ENCODE peak calls at places on chromosome 16, in nine cellular contexts. W is body of pancreas, J is right atrium auricular region, B is colonic mucosa, C is fibroblast of lung, P is NT2/D1, A is breast epithelium, S is ascending aorta, X is H1. M is an unnamed sample. For H3K36me3 and H3K9me3, the result is how much of the 10 kb centered on the place peaks cover.

GRCh38 chr16:1152123-1152638 is 725 bp upstream of the CACNA1H start:
- DNase-seq in A (no peak), J (no peak), S (no peak), W (no peak), C (no peak), P (no peak), B (no peak), X (peak), M (no peak)

GRCh38 chr16:31298958-31299357 is 39.2 kb downstream of the ITGAM start:
- DNase-seq in C (no peak), P (no peak), X (no peak), A (no peak), S (no peak), W (no peak), B (no peak), J (no peak), M (no peak)

GRCh38 chr16:87963400-87963799 is 12.2 kb downstream of the BANP start:
- DNase-seq in J (no peak), A (no peak), X (no peak), C (peak), P (no peak), S (no peak), B (no peak), W (no peak), M (no peak)

GRCh38 chr16:69848635-69849545 is 86.8 kb downstream of the WWP2 start:
- DNase-seq in J (peak), A (peak), W (peak), P (no peak), C (peak), X (no peak), B (peak), S (peak), M (no peak)

GRCh38 chr16:55499951-55500350 is 8.9 kb upstream of the LPCAT2 start:
- DNase-seq in B (peak), W (no peak), A (peak), C (peak), S (no peak), P (no peak), X (peak), J (peak), M (no peak)

GRCh38 chr16:70646260-70647241 is at the start of gene IL34:
- DNase-seq in S (no peak), J (no peak), W (no peak), B (no peak), X (no peak), P (no peak), C (peak), A (no peak), M (no peak)

GRCh38 chr16:17633146-17633966 is 162.6 kb upstream of the XYLT1 start:
- DNase-seq in J (no peak), W (no peak), X (no peak), C (peak), B (no peak), P (no peak), S (no peak), A (peak), M (no peak)

GRCh38 chr16:84183911-84184310 is 2.9 kb downstream of the TAF1C start:
- DNase-seq in A (no peak), B (no peak), J (no peak), W (no peak), P (no peak), C (no peak), X (no peak), S (no peak), M (no peak)

GRCh38 chr16:12096828-12097522 is 120.4 kb downstream of the SNX29 start:
- DNase-seq in S (no peak), J (no peak), B (no peak), X (no peak), W (no peak), C (no peak), A (no peak), P (no peak), M (no peak)

GRCh38 chr16:87145181-87146176 is 171.7 kb downstream of the C16orf95 start:
- DNase-seq in C (peak), W (no peak), P (no peak), B (no peak), X (no peak), S (no peak), A (no peak), J (no peak), M (no peak)

GRCh38 chr16:31700200-31700529 is 172.5 kb downstream of the AHSP start:
- DNase-seq in B (no peak), X (no peak), C (peak), J (no peak), S (no peak), W (no peak), P (no peak), A (no peak), M (peak)

GRCh38 chr16:66588981-66589713 is 9.9 kb downstream of the CMTM2 start:
- DNase-seq in C (no peak), S (no peak), B (peak), A (no peak), W (no peak), J (no peak), P (peak), X (peak), M (no peak)

GRCh38 chr16:12440233-12440530 is 363.5 kb downstream of the CPPED1 start:
- DNase-seq in C (peak), X (no peak), W (no peak), A (no peak), J (no peak), P (no peak), B (no peak), S (no peak), M (no peak)

GRCh38 chr16:59632266-59632855 is 898.2 kb upstream of the GOT2 start:
- DNase-seq in A (no peak), S (no peak), W (no peak), J (no peak), B (no peak), P (no peak), C (peak), X (no peak), M (no peak)

GRCh38 chr16:26952411-26952810 is 114.3 kb upstream of the C16orf82 start:
- DNase-seq in B (no peak), W (no peak), X (no peak), C (no peak), A (no peak), P (no peak), J (no peak), S (no peak), M (no peak)

GRCh38 chr16:81634380-81635121 is 144.5 kb upstream of the PLCG2 start:
- DNase-seq in P (no peak), C (peak), W (no peak), B (no peak), A (no peak), J (no peak), X (no peak), S (no peak), M (no peak)

GRCh38 chr16:27154573-27155521 is 48.5 kb upstream of the KDM8 start:
- DNase-seq in J (no peak), C (peak), A (no peak), W (peak), P (peak), S (no peak), X (peak), B (peak), M (peak)

GRCh38 chr16:87461466-87461975 is 31.3 kb downstream of the ZCCHC14 start:
- DNase-seq in B (peak), J (peak), W (peak), A (peak), C (peak), S (peak), X (peak), P (peak), M (peak)

GRCh38 chr16:71383054-71383773 is 24.7 kb downstream of the CALB2 start:
- DNase-seq in W (no peak), X (no peak), S (no peak), C (peak), B (no peak), P (no peak), J (no peak), A (peak), M (no peak)

GRCh38 chr16:74813109-74813641 is 38.6 kb upstream of the FA2H start:
- DNase-seq in J (peak), A (peak), W (peak), S (no peak), P (peak), C (peak), X (peak), B (peak), M (peak)

GRCh38 chr16:81647527-81647926 is 131.6 kb upstream of the PLCG2 start:
- DNase-seq in S (no peak), P (peak), W (no peak), C (peak), A (no peak), B (no peak), J (no peak), X (no peak), M (no peak)

GRCh38 chr16:5366126-5366525 is 268.5 kb upstream of the EEF2KMT start:
- DNase-seq in J (no peak), S (no peak), X (no peak), A (no peak), C (no peak), W (no peak), P (no peak), B (no peak), M (no peak)

GRCh38 chr16:73163238-73163795 is 115.4 kb upstream of the ZFHX3 start:
- DNase-seq in J (no peak), P (no peak), C (no peak), S (no peak), X (no peak), B (no peak), W (no peak), A (no peak), M (no peak)

GRCh38 chr16:77683845-77684526 is 38.3 kb upstream of the NUDT7 start:
- DNase-seq in J (no peak), S (no peak), P (no peak), B (no peak), W (no peak), C (no peak), A (no peak), X (no peak), M (no peak)

GRCh38 chr16:31134091-31134571 is 1.4 kb downstream of the PRSS8 start:
- DNase-seq in C (peak), J (no peak), P (peak), W (peak), A (no peak), B (peak), S (no peak), X (no peak), M (no peak)

GRCh38 chr16:29943846-29944669 is 17.8 kb upstream of the TMEM219 start:
- DNase-seq in B (peak), W (peak), C (peak), S (no peak), X (no peak), A (no peak), P (peak), J (no peak), M (peak)

GRCh38 chr16:63998-64913 is 8.2 kb downstream of the RHBDF1 start:
- DNase-seq in A (peak), S (no peak), X (no peak), B (no peak), P (no peak), J (no peak), C (no peak), W (no peak), M (no peak)

GRCh38 chr16:81369888-81370504 is 55.2 kb downstream of the GAN start:
- DNase-seq in S (no peak), P (no peak), X (no peak), J (no peak), C (no peak), A (no peak), W (no peak), B (no peak), M (no peak)

GRCh38 chr16:76653390-76654026 is 376.3 kb downstream of the CNTNAP4 start:
- DNase-seq in B (no peak), W (no peak), C (peak), S (no peak), J (no peak), X (no peak), P (peak), A (no peak), M (no peak)

GRCh38 chr16:57941016-57941656 is 29.8 kb downstream of the CNGB1 start:
- DNase-seq in J (no peak), A (peak), C (peak), W (peak), P (no peak), X (no peak), S (no peak), B (peak), M (no peak)

GRCh38 chr16:12288537-12289174 is 312.1 kb downstream of the SNX29 start:
- DNase-seq in S (no peak), A (no peak), W (no peak), C (no peak), B (no peak), X (no peak), P (no peak), J (no peak), M (no peak)

GRCh38 chr16:86261379-86261778 is 248.9 kb upstream of the FOXF1 start:
- DNase-seq in C (peak), B (no peak), A (no peak), W (no peak), J (no peak), X (no peak), P (no peak), S (no peak), M (no peak)

GRCh38 chr16:8120001-8120400 is 470.3 kb downstream of the TMEM114 start:
- DNase-seq in A (no peak), W (no peak), J (no peak), B (no peak), C (no peak), S (no peak), X (no peak), P (no peak), M (no peak)

GRCh38 chr16:74449470-74449869 is 28.2 kb upstream of the CLEC18B start:
- DNase-seq in S (no peak), P (no peak), C (peak), W (no peak), X (no peak), B (no peak), A (no peak), J (peak), M (no peak)

GRCh38 chr16:56734429-56734828 is 4.5 kb downstream of the NUP93 start:
- DNase-seq in W (no peak), P (no peak), J (no peak), X (no peak), B (no peak), A (no peak), C (peak), S (no peak), M (no peak)

GRCh38 chr16:88455610-88456355 is 2.7 kb downstream of the ZFPM1 start:
- DNase-seq in C (peak), P (no peak), X (peak), A (no peak), W (peak), S (no peak), B (peak), J (no peak), M (no peak)

GRCh38 chr16:57988929-57989328 is 11.5 kb downstream of the ZNF319 start:
- DNase-seq in S (no peak), X (no peak), W (no peak), C (no peak), B (no peak), A (peak), P (no peak), J (no peak), M (no peak)

GRCh38 chr16:54602666-54603065 is 316.1 kb upstream of the IRX3 start:
- DNase-seq in W (no peak), J (no peak), S (no peak), X (no peak), P (no peak), C (peak), A (no peak), B (no peak), M (no peak)

GRCh38 chr16:1772908-1773702 is at the start of gene MRPS34:
- DNase-seq in X (peak), A (no peak), B (peak), J (peak), P (peak), W (peak), C (peak), S (no peak), M (no peak)

DNA sequence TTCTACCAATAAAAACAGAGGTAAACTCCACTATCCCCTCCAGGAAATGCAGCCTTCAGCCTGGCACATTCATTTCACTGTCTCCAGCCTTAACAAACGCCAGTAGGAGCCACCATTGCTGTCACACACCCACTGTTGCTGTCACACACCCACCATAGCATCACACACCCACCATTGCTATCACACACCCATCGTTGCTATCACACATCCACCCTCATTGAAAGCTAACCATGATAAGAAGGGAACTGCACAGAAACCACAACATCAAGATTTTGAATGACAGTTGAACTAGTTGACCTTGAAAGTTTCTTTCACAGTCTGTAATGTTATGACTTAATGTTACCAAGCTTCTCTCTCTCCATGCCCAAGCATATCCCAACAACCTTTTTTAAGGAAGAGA is 38.1 kb downstream of the SHCBP1 start:
- DNase-seq in S (no peak), J (no peak), B (no peak), C (no peak), X (no peak), A (no peak), P (no peak), W (no peak), M (no peak)
- H3K36me3 ChIP-seq in S (under half), J (under half), B (under half), C (under half), X (under half), A (under half), P (half or more), W (under half), M (under half)

GRCh38 chr16:35149550-35149949 is 1690.1 kb downstream of the TP53TG3F start:
- DNase-seq in B (no peak), X (no peak), P (no peak), C (no peak), A (no peak), S (no peak), W (no peak), J (no peak), M (no peak)
- H3K9me3 ChIP-seq in B (under half), X (half or more), P (under half), C (under half), A (under half), S (under half), W (under half), J (under half), M (under half)

GRCh38 chr16:28915181-28915580 is 9.9 kb downstream of the RABEP2 start:
- DNase-seq in X (no peak), A (no peak), W (no peak), B (no peak), C (peak), P (no peak), S (no peak), J (no peak), M (no peak)

GRCh38 chr16:28917095-28917494 is 7.9 kb downstream of the RABEP2 start:
- DNase-seq in J (no peak), B (no peak), W (no peak), P (no peak), A (no peak), S (no peak), X (no peak), C (no peak), M (no peak)

GRCh38 chr16:28923231-28923587 is 1.8 kb downstream of the RABEP2 start:
- DNase-seq in X (no peak), P (no peak), J (no peak), A (no peak), C (no peak), S (no peak), W (no peak), B (no peak), M (no peak)

GRCh38 chr16:28914325-28914724 is 10.7 kb downstream of the RABEP2 start:
- DNase-seq in W (no peak), A (no peak), S (no peak), B (no peak), P (no peak), X (no peak), C (no peak), J (no peak), M (no peak)

GRCh38 chr16:28918698-28919097 is 6.3 kb downstream of the RABEP2 start:
- DNase-seq in B (no peak), J (no peak), W (no peak), S (no peak), X (no peak), A (no peak), P (no peak), C (no peak), M (no peak)
- H3K36me3 ChIP-seq in B (under half), J (half or more), W (under half), S (under half), X (under half), A (under half), P (under half), C (under half), M (under half)

GRCh38 chr16:65094009-65094408 is 27.9 kb downstream of the CDH11 start:
- DNase-seq in J (no peak), A (no peak), X (no peak), P (no peak), C (no peak), W (no peak), B (no peak), S (no peak), M (no peak)

GRCh38 chr16:65099607-65100006 is 22.3 kb downstream of the CDH11 start:
- DNase-seq in X (no peak), J (no peak), S (no peak), C (no peak), W (no peak), P (no peak), A (no peak), B (no peak), M (no peak)

GRCh38 chr16:65097296-65097695 is 24.6 kb downstream of the CDH11 start:
- DNase-seq in B (no peak), X (no peak), P (no peak), W (no peak), C (no peak), J (no peak), A (no peak), S (no peak), M (no peak)

GRCh38 chr16:65098916-65099315 is 22.9 kb downstream of the CDH11 start:
- DNase-seq in P (no peak), W (no peak), C (peak), X (no peak), S (no peak), A (no peak), J (no peak), B (no peak), M (no peak)

GRCh38 chr16:65095090-65095728 is 26.7 kb downstream of the CDH11 start:
- DNase-seq in W (no peak), S (no peak), J (no peak), X (no peak), C (no peak), P (no peak), B (no peak), A (no peak), M (no peak)
- H3K9me3 ChIP-seq in W (under half), S (under half), J (under half), X (under half), C (under half), P (under half), B (under half), A (under half), M (under half)

DNA sequence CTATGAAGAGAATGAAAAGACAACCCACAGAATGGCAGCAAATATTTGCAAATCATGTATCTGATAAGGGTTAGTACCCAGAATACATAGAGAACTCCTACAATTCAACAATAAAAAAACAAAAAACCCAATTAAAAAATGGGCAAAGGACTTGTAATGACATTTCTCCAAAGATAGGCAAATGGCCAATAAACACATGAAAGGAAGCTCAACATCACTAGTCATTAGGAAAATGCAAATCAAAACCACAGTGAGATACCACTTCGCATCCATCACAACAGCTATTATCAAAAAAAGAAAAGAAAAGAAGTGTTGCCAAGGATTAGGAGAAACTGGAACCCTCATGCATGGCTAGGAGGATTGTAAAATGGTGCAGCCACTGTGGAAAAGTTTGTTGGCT is 45.1 kb upstream of the ARL6IP1 start:
- DNase-seq in X (no peak), W (no peak), S (no peak), A (no peak), P (no peak), J (no peak), B (no peak), C (peak), M (no peak)
- H3K36me3 ChIP-seq in X (half or more), W (under half), S (half or more), A (under half), P (half or more), J (half or more), B (under half), C (under half), M (under half)

GRCh38 chr16:78770353-78771091 is 671.1 kb downstream of the WWOX start:
- DNase-seq in X (peak), B (peak), A (no peak), J (peak), P (peak), W (peak), S (no peak), C (peak), M (peak)
- H3K9me3 ChIP-seq in X (under half), B (under half), A (under half), J (under half), P (under half), W (under half), S (under half), C (under half), M (under half)

GRCh38 chr16:53232826-53233529 is 178.2 kb downstream of the CHD9 start:
- DNase-seq in P (no peak), X (no peak), S (no peak), J (no peak), C (no peak), A (no peak), W (no peak), B (no peak), M (no peak)
- H3K36me3 ChIP-seq in P (half or more), X (half or more), S (half or more), J (half or more), C (under half), A (under half), W (under half), B (under half), M (under half)

GRCh38 chr16:35414139-35414538 is 1954.7 kb downstream of the TP53TG3F start:
- DNase-seq in A (no peak), X (no peak), S (no peak), P (no peak), J (no peak), C (no peak), B (no peak), W (no peak), M (no peak)
- H3K9me3 ChIP-seq in A (under half), X (under half), S (under half), P (under half), J (under half), C (under half), B (under half), W (under half), M (under half)

M was measured in iPS DF 6.9.